ENCODE peak calls at places on chromosomes 3 and 15, in ten cellular contexts. Z, C, L, W, P, Y, Q, R, V and N are unnamed samples.

GRCh38 chr3:143171141-143171651 is 51.6 kb downstream of the CHST2 start:
- DNase-seq in Z (peak; percentile 77), C (peak; percentile 89), L (no peak), W (no peak), P (no peak), Y (no peak), Q (no peak), R (no peak), V (no peak), N (no peak)

GRCh38 chr15:81031203-81031602 is 30.5 kb downstream of the TLNRD1 start:
- DNase-seq in Z (no peak), C (no peak), L (no peak), W (no peak), P (no peak), Y (no peak), Q (no peak), R (no peak), V (no peak), N (no peak)

GRCh38 chr3:128486157-128486691 is 6.8 kb downstream of the GATA2 start:
- DNase-seq in Z (no peak), C (no peak), L (no peak), W (no peak), P (no peak), Y (no peak), Q (no peak), R (no peak), V (no peak), N (peak; percentile 40)

GRCh38 chr3:105424412-105425152 is 57.9 kb downstream of the ALCAM start:
- DNase-seq in Z (no peak), C (no peak), L (no peak), W (no peak), P (no peak), Y (no peak), Q (no peak), R (no peak), V (no peak), N (no peak)

GRCh38 chr15:85607842-85608241 is 186.9 kb downstream of the KLHL25 start:
- DNase-seq in Z (peak; percentile 93), C (no peak), L (no peak), W (peak; percentile 61), P (peak; percentile 32), Y (no peak), Q (peak; percentile 51), R (no peak), V (peak; percentile 61), N (no peak)

GRCh38 chr15:81197255-81197630 is 564 bp downstream of the IL16 start:
- DNase-seq in Z (no peak), C (no peak), L (no peak), W (no peak), P (no peak), Y (no peak), Q (no peak), R (no peak), V (no peak), N (no peak)

GRCh38 chr3:125163739-125164601 is 48.6 kb downstream of the SLC12A8 start:
- DNase-seq in Z (no peak), C (peak; percentile 51), L (no peak), W (peak; percentile 42), P (no peak), Y (no peak), Q (peak; percentile 27), R (peak; percentile 83), V (no peak), N (no peak)

GRCh38 chr3:24272408-24272807 is 222.2 kb downstream of the THRB start:
- DNase-seq in Z (no peak), C (no peak), L (no peak), W (no peak), P (no peak), Y (no peak), Q (no peak), R (no peak), V (no peak), N (no peak)

GRCh38 chr15:77024273-77025065 is 29.5 kb downstream of the PSTPIP1 start:
- DNase-seq in Z (peak; percentile 27), C (peak; percentile 64), L (peak; percentile 81), W (peak; percentile 63), P (peak; percentile 74), Y (peak; percentile 88), Q (peak; percentile 53), R (peak; percentile 95), V (peak; percentile 46), N (peak; percentile 72)

GRCh38 chr3:126287536-126288181 is 69.5 kb downstream of the KLF15 start:
- DNase-seq in Z (peak; percentile 28), C (no peak), L (no peak), W (peak; percentile 64), P (peak; percentile 73), Y (no peak), Q (no peak), R (peak; percentile 89), V (peak; percentile 63), N (no peak)

GRCh38 chr3:134312873-134313838 is 61.1 kb downstream of the AMOTL2 start:
- DNase-seq in Z (peak; percentile 76), C (no peak), L (peak; percentile 67), W (peak; percentile 75), P (peak; percentile 68), Y (no peak), Q (peak; percentile 73), R (peak; percentile 93), V (peak; percentile 70), N (peak; percentile 23)

GRCh38 chr3:118882353-118882947 is 152.2 kb downstream of the IGSF11 start:
- DNase-seq in Z (peak; percentile 55), C (peak; percentile 64), L (peak; percentile 89), W (peak; percentile 37), P (peak; percentile 82), Y (peak; percentile 7), Q (peak; percentile 75), R (no peak), V (peak; percentile 36), N (peak; percentile 77)

GRCh38 chr3:150547045-150547753 is 612 bp downstream of the EIF2A start:
- DNase-seq in Z (peak; percentile 76), C (peak; percentile 36), L (no peak), W (no peak), P (no peak), Y (no peak), Q (peak; percentile 10), R (no peak), V (no peak), N (peak; percentile 63)

GRCh38 chr3:127679534-127680145 is 6.9 kb downstream of the ABTB1 start:
- DNase-seq in Z (no peak), C (no peak), L (peak; percentile 41), W (no peak), P (no peak), Y (no peak), Q (no peak), R (no peak), V (peak; percentile 24), N (no peak)

GRCh38 chr3:136247436-136247835 is 2.7 kb upstream of the PCCB start:
- DNase-seq in Z (no peak), C (no peak), L (no peak), W (no peak), P (no peak), Y (no peak), Q (no peak), R (no peak), V (no peak), N (no peak)

GRCh38 chr3:12966847-12967750 is 106.1 kb downstream of the IQSEC1 start:
- DNase-seq in Z (peak; percentile 22), C (peak; percentile 30), L (no peak), W (no peak), P (peak; percentile 37), Y (no peak), Q (no peak), R (no peak), V (no peak), N (peak; percentile 76)

GRCh38 chr3:12965999-12966846 is 107.0 kb downstream of the IQSEC1 start:
- DNase-seq in Z (no peak), C (no peak), L (no peak), W (no peak), P (no peak), Y (no peak), Q (no peak), R (no peak), V (no peak), N (peak; percentile 52)

GRCh38 chr3:12968541-12968940 is 104.7 kb downstream of the IQSEC1 start:
- DNase-seq in Z (no peak), C (no peak), L (no peak), W (no peak), P (no peak), Y (no peak), Q (no peak), R (no peak), V (no peak), N (no peak)

GRCh38 chr3:12969487-12969886 is 103.7 kb downstream of the IQSEC1 start:
- DNase-seq in Z (no peak), C (no peak), L (no peak), W (peak; percentile 59), P (no peak), Y (no peak), Q (no peak), R (no peak), V (no peak), N (no peak)

DNA sequence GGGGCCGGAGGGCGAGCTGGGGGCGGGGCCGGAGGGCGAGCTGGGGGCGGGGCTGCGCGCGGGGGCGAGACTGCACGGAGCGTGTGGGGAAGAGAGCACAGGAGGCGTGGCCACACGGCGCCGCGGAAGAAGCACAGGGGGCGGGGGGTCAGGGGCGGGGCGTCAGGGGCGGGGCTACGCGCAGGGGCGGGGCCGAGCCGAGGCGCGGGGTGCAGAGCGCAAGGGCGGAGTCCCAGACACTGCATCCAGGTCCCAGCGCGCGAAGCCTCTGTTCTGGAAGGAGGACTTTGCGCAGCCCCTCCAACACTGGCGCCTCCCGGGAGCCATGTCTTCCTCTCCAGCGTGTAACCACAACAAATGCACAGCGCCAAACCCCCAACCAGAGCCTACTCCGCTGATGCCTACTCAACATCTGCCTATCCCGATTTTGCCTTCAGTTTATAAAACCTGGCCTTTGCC is 105.4 kb downstream of the IQSEC1 start:
- DNase-seq in Z (peak; percentile 83), C (peak; percentile 86), L (peak; percentile 95), W (peak; percentile 92), P (peak; percentile 92), Y (peak; percentile 98), Q (peak; percentile 89), R (peak; percentile 98), V (peak; percentile 91), N (peak; percentile 98)
- TF ChIP-seq POLR2A in Z (no peak), C (no peak), L (no peak), W (peak; percentile 6), P (no peak), Y (no peak), Q (peak; percentile 45), R (no peak), V (peak; percentile 44), N (peak; percentile 36)

GRCh38 chr15:73054417-73054963 is 2.2 kb downstream of the NEO1 start:
- DNase-seq in Z (no peak), C (no peak), L (peak; percentile 63), W (no peak), P (no peak), Y (no peak), Q (no peak), R (no peak), V (no peak), N (no peak)
- TF ChIP-seq POLR2A in Z (no peak), C (no peak), L (peak; percentile 58), W (no peak), P (no peak), Y (no peak), Q (no peak), R (no peak), V (no peak), N (no peak)

GRCh38 chr3:50568947-50569749 is at the start of gene HEMK1:
- DNase-seq in Z (peak; percentile 91), C (peak; percentile 93), L (peak; percentile 99), W (peak; percentile 99), P (peak; percentile 99), Y (peak; percentile 99), Q (peak; percentile 91), R (peak; percentile 96), V (peak; percentile 99), N (peak; percentile 93)
- TF ChIP-seq POLR2A in Z (peak; percentile 69), C (peak; percentile 41), L (peak; percentile 62), W (no peak), P (peak; percentile 83), Y (peak; percentile 70), Q (peak; percentile 23), R (peak; percentile 37), V (peak; percentile 30), N (peak; percentile 68)

GRCh38 chr15:41564286-41564959 is 5.4 kb downstream of the TYRO3 start:
- DNase-seq in Z (no peak), C (no peak), L (no peak), W (no peak), P (peak; percentile 93), Y (no peak), Q (no peak), R (no peak), V (peak; percentile 46), N (no peak)
- TF ChIP-seq POLR2A in Z (no peak), C (no peak), L (no peak), W (no peak), P (no peak), Y (no peak), Q (no peak), R (no peak), V (no peak), N (no peak)